ENCODE peak calls at places on chromosome 1, in ten cellular contexts. R is GM23248, X is dorsolateral prefrontal cortex, A is heart right ventricle, L is psoas muscle, Y is astrocyte, E is AG04450, O is left lung, K is Peyer's patch, S is right lobe of liver. J is an unnamed sample. For H3K27me3, the result is how much of the 10 kb centered on the place peaks cover.

GRCh38 chr1:220741825-220742224 is 6.3 kb upstream of the MTARC2 start:
- DNase-seq in L (no peak), K (no peak), S (no peak), O (no peak), X (no peak), R (no peak), E (no peak), A (no peak), Y (no peak), J (no peak)

GRCh38 chr1:210328746-210329488 is at the start of gene HHAT:
- DNase-seq in S (peak), K (peak), Y (peak), O (peak), A (peak), L (peak), X (peak), R (peak), E (peak), J (peak)

GRCh38 chr1:86231076-86231475 is 74.5 kb upstream of the COL24A1 start:
- DNase-seq in X (no peak), L (no peak), S (no peak), A (no peak), E (no peak), Y (peak), R (peak), O (no peak), K (no peak), J (no peak)

GRCh38 chr1:39048745-39049370 is 22.7 kb downstream of the NDUFS5 start:
- DNase-seq in K (no peak), S (no peak), O (no peak), A (no peak), X (no peak), L (no peak), Y (no peak), R (peak), E (no peak), J (no peak)

GRCh38 chr1:246454655-246455054 is 52.4 kb downstream of the SMYD3 start:
- DNase-seq in R (no peak), K (no peak), X (no peak), Y (no peak), L (no peak), A (no peak), O (no peak), E (no peak), S (no peak), J (no peak)

GRCh38 chr1:5551274-5551966 is 440.8 kb downstream of the NPHP4 start:
- DNase-seq in L (no peak), O (no peak), X (no peak), E (no peak), Y (no peak), S (no peak), R (no peak), K (no peak), A (no peak), J (no peak)

GRCh38 chr1:201912832-201913231 is 24.1 kb downstream of the SHISA4 start:
- DNase-seq in L (no peak), Y (no peak), R (peak), K (no peak), O (no peak), X (no peak), A (no peak), E (no peak), S (no peak), J (no peak)

GRCh38 chr1:41641483-41641829 is 157.0 kb upstream of the EDN2 start:
- DNase-seq in R (no peak), E (no peak), Y (no peak), A (no peak), S (no peak), K (no peak), L (no peak), O (no peak), X (no peak), J (no peak)

GRCh38 chr1:108877858-108878257 is 1.1 kb downstream of the GPSM2 start:
- DNase-seq in O (no peak), L (no peak), R (peak), A (no peak), K (no peak), S (no peak), X (no peak), E (no peak), Y (no peak), J (no peak)

GRCh38 chr1:109133815-109134214 is 19.9 kb downstream of the ELAPOR1 start:
- DNase-seq in Y (no peak), R (peak), K (peak), L (peak), X (peak), O (peak), E (no peak), A (no peak), S (peak), J (no peak)

GRCh38 chr1:187928288-187928687 is 1099.5 kb downstream of the PLA2G4A start:
- DNase-seq in X (peak), R (peak), A (no peak), Y (peak), O (no peak), S (peak), E (no peak), L (no peak), K (no peak), J (no peak)

GRCh38 chr1:15902882-15903281 is 55.4 kb downstream of the SPEN start:
- DNase-seq in A (no peak), O (no peak), K (no peak), E (no peak), X (no peak), L (no peak), Y (peak), S (no peak), R (peak), J (no peak)

GRCh38 chr1:4675454-4676186 is 21.2 kb downstream of the AJAP1 start:
- DNase-seq in S (no peak), O (peak), Y (no peak), A (no peak), L (no peak), K (no peak), E (no peak), X (no peak), R (no peak), J (no peak)

GRCh38 chr1:204065174-204065985 is 7.5 kb upstream of the SOX13 start:
- DNase-seq in S (peak), L (peak), X (peak), Y (no peak), E (no peak), R (peak), A (peak), O (no peak), K (no peak), J (no peak)

GRCh38 chr1:36301220-36301619 is 4.9 kb upstream of the SH3D21 start:
- DNase-seq in Y (no peak), L (no peak), A (no peak), R (no peak), S (no peak), E (no peak), X (no peak), K (no peak), O (no peak), J (no peak)

GRCh38 chr1:23644555-23644866 is 47.1 kb upstream of the RPL11 start:
- DNase-seq in A (no peak), X (no peak), R (no peak), O (no peak), E (no peak), S (no peak), K (no peak), Y (no peak), L (no peak), J (no peak)

GRCh38 chr1:51518730-51519047 is 377 bp downstream of the EPS15 start:
- DNase-seq in O (peak), Y (no peak), K (peak), R (peak), L (peak), E (no peak), X (no peak), A (no peak), S (peak), J (peak)

GRCh38 chr1:174114788-174115448 is 44.4 kb upstream of the RABGAP1L start:
- DNase-seq in O (no peak), K (no peak), X (no peak), A (no peak), E (peak), S (no peak), R (peak), L (no peak), Y (peak), J (no peak)

GRCh38 chr1:199096601-199097000 is 457.8 kb downstream of the PTPRC start:
- DNase-seq in O (no peak), K (no peak), L (no peak), E (no peak), A (no peak), X (no peak), R (no peak), S (no peak), Y (no peak), J (no peak)

GRCh38 chr1:211648980-211649934 is 26.2 kb downstream of the NEK2 start:
- DNase-seq in Y (no peak), R (no peak), S (no peak), K (peak), O (no peak), X (no peak), L (peak), A (no peak), E (no peak), J (no peak)

GRCh38 chr1:185396126-185396525 is 79.1 kb upstream of the IVNS1ABP start:
- DNase-seq in R (peak), K (no peak), E (no peak), S (no peak), Y (no peak), O (no peak), X (no peak), L (no peak), A (no peak), J (no peak)

GRCh38 chr1:32242341-32242851 is 4.6 kb upstream of the FAM167B start:
- DNase-seq in E (no peak), S (no peak), O (no peak), K (no peak), L (peak), Y (no peak), A (peak), R (peak), X (peak), J (no peak)

GRCh38 chr1:67760030-67760821 is 73.0 kb downstream of the GNG12 start:
- DNase-seq in R (peak), O (no peak), L (peak), S (peak), E (no peak), A (peak), X (peak), Y (peak), K (peak), J (peak)

GRCh38 chr1:224592636-224593579 is 23.2 kb upstream of the CNIH3 start:
- DNase-seq in Y (peak), R (peak), S (no peak), A (no peak), O (no peak), X (no peak), E (peak), K (no peak), L (peak), J (no peak)

DNA sequence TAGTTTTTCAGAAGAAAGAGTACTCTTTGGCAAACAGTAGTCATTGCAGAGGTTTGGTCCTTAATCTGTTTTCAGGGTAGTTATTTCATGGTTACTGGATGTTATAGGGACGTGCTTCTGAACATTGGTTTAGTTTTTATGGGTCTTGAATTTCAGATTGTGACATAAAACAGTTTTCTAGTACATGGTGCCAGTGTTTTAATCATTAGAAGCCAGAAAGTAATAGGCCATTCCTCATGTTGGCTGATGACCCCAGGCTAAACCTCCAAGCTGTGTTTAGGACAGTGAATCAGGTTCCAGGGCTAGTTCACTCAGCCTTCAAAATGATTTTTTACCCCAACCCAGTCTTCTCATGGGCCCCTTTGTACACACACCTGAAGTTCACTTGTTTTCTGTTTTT is 73.3 kb downstream of the OLFML2B start:
- DNase-seq in R (no peak), S (no peak), X (no peak), A (no peak), E (no peak), K (no peak), O (no peak), L (no peak), Y (no peak), J (no peak)
- H3K4me3 ChIP-seq in R (no peak), S (no peak), X (no peak), A (no peak), E (no peak), K (no peak), O (no peak), L (no peak), Y (no peak), J (no peak)

GRCh38 chr1:3070654-3071506 is 1.9 kb downstream of the PRDM16 start:
- DNase-seq in O (peak), S (peak), Y (no peak), K (no peak), E (no peak), R (peak), A (no peak), L (peak), X (no peak), J (no peak)

GRCh38 chr1:3068400-3069361 is at the start of gene PRDM16:
- DNase-seq in Y (peak), A (peak), O (peak), S (peak), E (no peak), L (peak), K (no peak), R (peak), X (no peak), J (no peak)

GRCh38 chr1:3071507-3072177 is 2.6 kb downstream of the PRDM16 start:
- DNase-seq in E (no peak), Y (no peak), L (peak), X (no peak), S (no peak), A (no peak), K (no peak), O (peak), R (no peak), J (no peak)

GRCh38 chr1:3069491-3070303 is 694 bp downstream of the PRDM16 start:
- DNase-seq in E (no peak), K (no peak), R (peak), S (peak), Y (peak), L (peak), A (peak), O (peak), X (peak), J (no peak)

GRCh38 chr1:3070304-3070653 is 1.3 kb downstream of the PRDM16 start:
- DNase-seq in E (no peak), K (no peak), O (no peak), A (no peak), X (no peak), S (no peak), L (peak), Y (no peak), R (no peak), J (no peak)
- H3K27me3 ChIP-seq in E (half or more), K (under half), O (half or more), A (half or more), X (half or more), S (under half), L (half or more), Y (under half), R (half or more), J (under half)

GRCh38 chr1:155900161-155900560 is 11.0 kb downstream of the RIT1 start:
- DNase-seq in E (no peak), O (no peak), S (no peak), L (no peak), K (no peak), R (no peak), A (no peak), Y (no peak), X (no peak), J (no peak)
- H3K27ac ChIP-seq in E (no peak), O (no peak), S (no peak), L (no peak), K (no peak), R (no peak), A (no peak), Y (no peak), X (no peak), J (no peak)

DNA sequence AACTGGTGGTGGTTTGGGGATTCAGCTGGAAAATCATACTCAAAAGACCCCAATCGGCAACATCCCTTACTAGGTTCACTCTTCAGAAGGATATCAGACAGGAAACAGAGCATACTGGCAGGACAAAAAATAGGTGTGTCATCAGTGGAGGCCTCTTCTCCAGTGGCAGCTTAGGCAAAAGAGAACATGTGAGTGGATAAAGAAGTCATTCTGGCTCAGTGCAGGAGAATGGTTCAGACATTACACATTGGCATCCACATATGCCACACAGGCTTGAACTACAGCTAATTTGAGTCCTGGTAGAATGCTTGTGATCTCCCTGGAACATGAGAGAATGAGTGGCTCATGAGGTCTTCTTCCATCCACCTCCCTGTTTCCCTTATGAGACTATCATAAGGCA is 24.8 kb downstream of the VAMP4 start:
- DNase-seq in R (peak), X (no peak), Y (peak), K (no peak), O (no peak), L (no peak), S (no peak), A (no peak), E (no peak), J (no peak)
- H3K4me3 ChIP-seq in R (no peak), X (no peak), Y (no peak), K (no peak), O (no peak), L (no peak), S (no peak), A (no peak), E (no peak), J (no peak)

J was measured in effector memory CD4-positive, alpha-beta T cell.